ENCODE peak calls at places on chromosomes 5 and 9, in ten cellular contexts. K is Peyer's patch, H is heart right ventricle, M is pancreas, X is left ventricle myocardium inferior, D is colonic mucosa, P is HCT116, O is upper lobe of right lung, S is left lung, F is IMR-90. G is an unnamed sample.

GRCh38 chr5:170278611-170279500 is 18.7 kb downstream of the LCP2 start:
- DNase-seq in K (no peak), H (peak; percentile 33), M (no peak), X (peak; percentile 51), D (peak; percentile 58), P (no peak), O (peak; percentile 81), S (peak; percentile 75), F (no peak), G (peak; percentile 81)

GRCh38 chr5:115946655-115947054 is 15.6 kb upstream of the LVRN start:
- DNase-seq in K (no peak), H (no peak), M (no peak), X (no peak), D (no peak), P (no peak), O (no peak), S (no peak), F (peak; percentile 28), G (no peak)

GRCh38 chr9:98314381-98315066 is 59.1 kb upstream of the TBC1D2 start:
- DNase-seq in K (no peak), H (no peak), M (no peak), X (no peak), D (no peak), P (no peak), O (peak; percentile 82), S (peak; percentile 68), F (peak; percentile 69), G (no peak)

GRCh38 chr9:137694962-137695875 is 76.4 kb downstream of the EHMT1 start:
- DNase-seq in K (peak; percentile 70), H (peak; percentile 52), M (peak; percentile 74), X (peak; percentile 67), D (peak; percentile 51), P (no peak), O (peak; percentile 79), S (no peak), F (no peak), G (no peak)

GRCh38 chr9:91161465-91162275 is 200.0 kb downstream of the AUH start:
- DNase-seq in K (no peak), H (no peak), M (no peak), X (no peak), D (no peak), P (no peak), O (no peak), S (no peak), F (no peak), G (no peak)

GRCh38 chr9:135990468-135991429 is 29.6 kb upstream of the UBAC1 start:
- DNase-seq in K (peak; percentile 66), H (peak; percentile 60), M (peak; percentile 36), X (no peak), D (peak; percentile 57), P (peak; percentile 79), O (no peak), S (no peak), F (peak; percentile 47), G (peak; percentile 56)

GRCh38 chr5:159416438-159416837 is 86.2 kb upstream of the IL12B start:
- DNase-seq in K (no peak), H (no peak), M (no peak), X (no peak), D (no peak), P (no peak), O (no peak), S (no peak), F (no peak), G (no peak)

GRCh38 chr9:21455320-21455719 is 15.1 kb downstream of the IFNA1 start:
- DNase-seq in K (no peak), H (no peak), M (no peak), X (no peak), D (no peak), P (peak; percentile 23), O (no peak), S (no peak), F (peak; percentile 25), G (no peak)

GRCh38 chr5:75331095-75332090 is 5.6 kb upstream of the HMGCR start:
- DNase-seq in K (no peak), H (no peak), M (no peak), X (no peak), D (no peak), P (no peak), O (no peak), S (no peak), F (no peak), G (no peak)

GRCh38 chr9:8825600-8826147 is 1026.1 kb upstream of the DMAC1 start:
- DNase-seq in K (no peak), H (no peak), M (no peak), X (no peak), D (no peak), P (no peak), O (no peak), S (no peak), F (no peak), G (no peak)

GRCh38 chr5:41193462-41194166 is 19.7 kb downstream of the C6 start:
- DNase-seq in K (peak; percentile 85), H (peak; percentile 97), M (peak; percentile 97), X (peak; percentile 99), D (peak; percentile 93), P (no peak), O (peak; percentile 95), S (peak; percentile 91), F (peak; percentile 49), G (no peak)

GRCh38 chr5:101143526-101143925 is 240.4 kb upstream of the ST8SIA4 start:
- DNase-seq in K (no peak), H (no peak), M (no peak), X (no peak), D (no peak), P (no peak), O (no peak), S (no peak), F (no peak), G (no peak)

GRCh38 chr5:133947431-133947841 is 21.0 kb downstream of the C5orf15 start:
- DNase-seq in K (no peak), H (no peak), M (peak; percentile 48), X (no peak), D (no peak), P (no peak), O (no peak), S (no peak), F (peak; percentile 73), G (no peak)

DNA sequence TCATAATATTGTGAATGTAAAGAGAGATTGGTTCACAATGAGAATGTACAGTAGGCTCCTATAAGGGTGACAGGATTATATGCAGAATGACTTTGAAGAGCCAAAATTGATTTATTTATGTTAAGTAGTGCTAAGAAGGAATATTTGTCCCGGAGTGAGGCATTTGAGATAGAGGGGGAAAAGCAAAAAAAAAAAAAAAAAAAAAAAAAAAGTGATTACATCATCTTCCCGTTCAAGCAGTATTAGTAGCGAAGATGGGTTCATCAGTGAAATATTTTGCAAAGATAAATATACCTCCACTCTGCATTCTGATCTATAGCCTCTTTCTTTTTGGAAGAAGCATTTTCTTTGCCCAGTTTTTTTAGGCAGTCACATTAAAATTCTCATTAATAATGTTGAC is 74.0 kb downstream of the PIK3R1 start:
- DNase-seq in K (no peak), H (no peak), M (no peak), X (no peak), D (no peak), P (no peak), O (no peak), S (no peak), F (no peak), G (no peak)
- H3K27ac ChIP-seq in K (no peak overlapping the region), H (peak overlapping the region; percentile 88), M (peak overlapping the region; percentile 89), X (peak overlapping the region; percentile 94), D (peak overlapping the region; percentile 93), P (no peak overlapping the region), O (peak overlapping the region; percentile 80), S (peak overlapping the region; percentile 93), F (no peak overlapping the region), G (no peak overlapping the region)

GRCh38 chr5:142522983-142523382 is 162.9 kb downstream of the FGF1 start:
- DNase-seq in K (no peak), H (no peak), M (no peak), X (no peak), D (no peak), P (no peak), O (no peak), S (no peak), F (no peak), G (no peak)
- TF ChIP-seq CTCF in K (no peak), H (no peak), M (no peak), X (no peak), D (no peak), P (no peak), O (no peak), S (no peak), F (no peak), G (no peak)

DNA sequence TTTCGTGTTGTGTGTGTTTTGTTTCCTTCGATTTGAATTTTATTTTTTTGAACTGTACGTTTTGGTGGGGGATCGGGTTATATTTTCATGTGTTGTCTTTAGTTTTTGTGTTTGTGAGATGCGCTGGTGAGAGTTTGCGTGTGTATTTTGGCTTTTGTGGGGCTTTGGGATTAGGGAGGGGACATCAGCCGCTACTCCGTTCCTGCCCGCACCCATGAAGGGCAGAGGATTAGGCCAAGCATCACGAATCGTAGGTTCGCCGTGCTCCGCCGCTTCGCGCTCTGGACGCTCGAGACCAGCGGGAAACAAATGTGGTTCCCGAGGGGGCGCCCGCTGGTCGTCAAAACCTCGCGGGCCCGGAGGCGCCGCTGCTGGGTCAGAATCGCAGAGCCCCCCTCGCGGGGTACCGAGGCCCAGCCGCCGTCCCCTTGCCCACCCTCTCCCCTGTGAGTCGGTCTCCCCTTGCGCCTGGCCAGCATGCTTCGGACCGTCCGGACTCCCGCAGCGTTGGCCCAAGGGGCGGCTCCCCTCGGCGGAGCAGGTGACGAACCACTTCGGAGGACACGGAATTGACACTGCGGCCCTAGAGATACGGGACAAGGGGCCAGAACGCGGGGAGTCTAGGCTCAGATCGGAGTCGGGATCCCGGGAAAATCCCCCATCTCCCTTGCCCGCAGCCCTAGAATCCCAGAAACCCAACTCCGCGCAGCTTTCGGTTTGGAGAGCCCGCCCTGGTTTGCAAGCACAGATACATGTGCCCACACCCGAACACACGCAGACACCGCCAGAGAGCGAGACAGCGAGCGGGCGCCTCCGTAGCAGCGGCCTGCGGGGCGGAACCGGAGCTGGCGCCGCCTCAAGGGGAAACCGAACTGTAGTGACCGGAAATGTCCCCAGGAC is 2.4 kb upstream of the PAX5 start:
- DNase-seq in K (peak; percentile 65), H (no peak), M (peak; percentile 48), X (no peak), D (peak; percentile 47), P (no peak), O (peak; percentile 76), S (no peak), F (peak; percentile 12), G (no peak)
- H3K27me3 ChIP-seq in K (peaks cover 46% of the 10 kb centered on the region), H (peaks cover 100% of the 10 kb centered on the region), M (peaks cover 9% of the 10 kb centered on the region), X (peaks cover 100% of the 10 kb centered on the region), D (peaks cover 89% of the 10 kb centered on the region), P (peaks cover 18% of the 10 kb centered on the region), O (peaks cover 98% of the 10 kb centered on the region), S (peaks cover 87% of the 10 kb centered on the region), F (peaks cover 93% of the 10 kb centered on the region), G (peaks cover 91% of the 10 kb centered on the region)

GRCh38 chr5:88539642-88540476 is 271.2 kb upstream of the TMEM161B start:
- DNase-seq in K (no peak), H (no peak), M (no peak), X (no peak), D (no peak), P (no peak), O (no peak), S (no peak), F (no peak), G (no peak)

DNA sequence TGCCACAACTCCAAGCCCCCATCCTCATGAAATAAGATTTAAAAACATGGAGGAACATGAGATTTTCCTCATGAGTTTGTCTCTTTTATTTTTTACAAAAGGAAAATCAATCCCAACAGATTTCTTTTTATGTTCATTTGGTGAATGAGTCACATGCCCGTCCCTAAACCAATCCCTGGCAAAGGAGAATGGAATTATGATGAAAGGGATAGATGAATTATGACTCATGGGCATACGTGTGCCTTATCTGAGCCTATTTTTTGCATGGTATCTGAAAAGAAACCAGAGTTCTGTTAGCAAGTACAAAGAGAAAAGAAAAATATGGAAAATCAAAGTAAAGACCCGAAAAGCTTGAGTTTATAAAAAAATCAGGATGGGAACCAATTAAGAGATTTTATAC is 267.5 kb upstream of the TMEM161B start:
- DNase-seq in K (no peak), H (no peak), M (no peak), X (no peak), D (no peak), P (no peak), O (no peak), S (no peak), F (no peak), G (no peak)
- H3K27ac ChIP-seq in K (no peak overlapping the region), H (no peak overlapping the region), M (no peak overlapping the region), X (no peak overlapping the region), D (no peak overlapping the region), P (no peak overlapping the region), O (no peak overlapping the region), S (no peak overlapping the region), F (no peak overlapping the region), G (no peak overlapping the region)

G was measured in CD4-positive, alpha-beta T cell.